ENCODE peak calls at places on chromosome 3, in ten cellular contexts. T is ovary, O is HepG2, D is A549, P is stomach, E is Peyer's patch, J is body of pancreas, K is K562, F is GM12892, N is tibial nerve. W is an unnamed sample.
A peak's percentile ranks its signal among the peaks of the same experiment; 100 is the strongest.

GRCh38 chr3:127672429-127673190 is at the start of gene ABTB1:
- DNase-seq in T (peak; percentile 81), O (peak; percentile 53), D (peak; percentile 66), P (peak; percentile 90), E (peak; percentile 93), J (peak; percentile 91), K (peak; percentile 79), F (peak; percentile 95), N (peak; percentile 76), W (peak; percentile 91)

GRCh38 chr3:185561374-185561943 is 9.1 kb upstream of the LIPH start:
- DNase-seq in T (no peak), O (no peak), D (no peak), P (peak; percentile 60), E (no peak), J (peak; percentile 25), K (no peak), F (no peak), N (no peak), W (no peak)

GRCh38 chr3:33058780-33059179 is 38.2 kb downstream of the GLB1 start:
- DNase-seq in T (no peak), O (peak; percentile 20), D (no peak), P (no peak), E (no peak), J (no peak), K (no peak), F (no peak), N (no peak), W (no peak)

GRCh38 chr3:135853981-135854380 is 111.5 kb upstream of the PPP2R3A start:
- DNase-seq in T (no peak), O (no peak), D (no peak), P (no peak), E (no peak), J (no peak), K (no peak), F (no peak), N (no peak), W (no peak)

GRCh38 chr3:43019168-43019765 is 40.2 kb downstream of the GASK1A start:
- DNase-seq in T (no peak), O (no peak), D (no peak), P (no peak), E (no peak), J (no peak), K (no peak), F (no peak), N (no peak), W (no peak)

GRCh38 chr3:73729969-73730440 is 105.3 kb upstream of the PDZRN3 start:
- DNase-seq in T (no peak), O (no peak), D (no peak), P (peak; percentile 33), E (no peak), J (peak; percentile 10), K (no peak), F (no peak), N (peak; percentile 49), W (no peak)

GRCh38 chr3:48084929-48085328 is 68.7 kb upstream of the MAP4 start:
- DNase-seq in T (no peak), O (no peak), D (no peak), P (no peak), E (no peak), J (no peak), K (no peak), F (no peak), N (no peak), W (no peak)

GRCh38 chr3:57805674-57806073 is 49.6 kb downstream of the SLMAP start:
- DNase-seq in T (no peak), O (no peak), D (peak; percentile 84), P (no peak), E (no peak), J (no peak), K (peak; percentile 71), F (no peak), N (no peak), W (peak; percentile 83)

GRCh38 chr3:151191095-151191494 is 11.9 kb downstream of the GPR171 start:
- DNase-seq in T (no peak), O (no peak), D (no peak), P (no peak), E (no peak), J (no peak), K (no peak), F (no peak), N (no peak), W (no peak)

GRCh38 chr3:185586644-185586964 is 509 bp downstream of the SENP2 start:
- DNase-seq in T (no peak), O (peak; percentile 36), D (no peak), P (no peak), E (no peak), J (no peak), K (no peak), F (no peak), N (peak; percentile 30), W (peak; percentile 85)

GRCh38 chr3:87260270-87260669 is 16.1 kb downstream of the POU1F1 start:
- DNase-seq in T (peak; percentile 24), O (peak; percentile 39), D (peak; percentile 74), P (peak; percentile 38), E (no peak), J (peak; percentile 75), K (peak; percentile 57), F (no peak), N (peak; percentile 69), W (peak; percentile 71)

GRCh38 chr3:125300416-125300815 is 74.7 kb downstream of the ZNF148 start:
- DNase-seq in T (no peak), O (no peak), D (no peak), P (no peak), E (no peak), J (no peak), K (no peak), F (no peak), N (no peak), W (no peak)

GRCh38 chr3:22007376-22007775 is 256.4 kb upstream of the ZNF385D start:
- DNase-seq in T (no peak), O (no peak), D (no peak), P (no peak), E (no peak), J (no peak), K (no peak), F (no peak), N (no peak), W (no peak)
- TF ChIP-seq POLR2A in T (no peak), O (no peak), D (no peak), P (no peak), E (no peak), J (no peak), K (no peak), F (no peak), N (no peak), W (no peak)

DNA sequence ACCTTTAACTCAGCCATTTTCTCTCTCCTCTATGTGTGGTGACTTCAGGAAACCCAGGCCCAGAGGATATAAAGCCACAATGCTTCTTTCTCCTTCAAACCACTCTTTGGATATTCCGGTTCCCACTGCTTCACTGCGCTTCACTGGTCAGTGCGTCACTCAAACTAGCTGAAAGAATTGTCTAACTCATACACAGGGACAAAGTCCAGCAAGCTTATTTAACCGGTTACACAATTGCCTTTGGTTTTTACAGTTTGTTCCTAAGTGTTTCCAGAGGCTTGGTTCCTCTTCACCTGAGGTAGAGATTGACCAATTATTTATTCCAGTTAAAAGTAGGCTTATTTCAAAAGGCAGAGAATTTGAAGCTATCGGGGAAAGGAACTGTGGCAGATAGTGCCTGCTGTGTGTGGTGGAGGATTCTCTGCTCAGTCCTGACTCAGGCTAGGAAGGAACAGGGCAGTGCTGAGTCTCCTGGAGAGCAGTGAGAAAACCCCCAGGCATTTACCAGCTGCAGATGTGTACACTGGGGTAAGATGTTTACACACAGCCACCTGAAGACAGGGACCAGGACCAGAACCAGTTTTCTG is at the start of gene HGD:
- DNase-seq in T (no peak), O (peak; percentile 97), D (peak; percentile 79), P (peak; percentile 63), E (no peak), J (peak; percentile 75), K (no peak), F (no peak), N (no peak), W (no peak)
- TF ChIP-seq POLR2A in T (no peak), O (peak; percentile 97), D (no peak), P (peak; percentile 11), E (peak; percentile 83), J (peak; percentile 87), K (no peak), F (no peak), N (no peak), W (no peak)

DNA sequence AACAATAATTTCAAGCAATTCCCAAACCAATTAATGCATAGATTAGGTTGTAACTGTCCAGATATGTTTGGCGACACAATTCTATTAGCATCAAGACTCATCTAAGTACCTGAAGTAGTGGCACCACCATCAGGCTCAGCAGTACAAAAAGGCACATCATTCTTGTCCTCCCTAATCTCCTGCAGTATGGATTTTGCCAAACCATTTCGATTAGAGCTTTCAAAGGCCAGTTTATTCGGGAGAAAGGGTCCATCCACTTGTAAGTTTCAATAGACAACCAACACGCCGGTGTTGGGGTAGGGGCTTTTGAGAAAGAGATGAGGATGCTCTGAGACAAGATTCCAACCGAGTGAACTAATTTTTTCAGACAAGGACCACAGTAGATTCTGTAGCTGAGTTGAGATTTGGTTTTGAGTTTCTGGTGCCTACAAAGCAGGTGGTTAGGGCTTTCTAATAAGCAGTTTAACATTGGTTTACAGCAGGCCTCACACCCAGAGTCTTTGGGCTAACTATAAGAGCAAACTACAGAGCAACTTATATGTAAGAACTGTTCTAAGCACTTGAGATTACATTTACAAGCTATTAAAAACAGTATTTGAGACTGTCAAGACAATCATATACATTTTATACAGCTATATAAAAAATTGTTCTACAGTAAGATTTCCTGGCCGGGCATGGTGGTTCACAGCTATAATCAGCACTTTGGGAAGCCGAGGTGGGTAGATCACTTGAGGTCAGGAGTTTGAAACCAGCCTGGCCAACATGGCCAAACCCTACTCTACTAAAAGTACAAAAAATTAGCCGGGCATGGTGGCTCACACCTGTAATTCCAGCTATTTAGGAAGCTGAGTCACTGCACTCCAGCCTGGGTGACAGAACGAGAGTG is 4.5 kb downstream of the RPL22L1 start:
- DNase-seq in T (no peak), O (peak; percentile 18), D (peak; percentile 6), P (no peak), E (no peak), J (no peak), K (peak; percentile 49), F (no peak), N (no peak), W (no peak)
- TF ChIP-seq POLR2A in T (no peak), O (peak; percentile 69), D (no peak), P (no peak), E (no peak), J (no peak), K (peak; percentile 86), F (no peak), N (no peak), W (peak; percentile 46)

GRCh38 chr3:115792206-115792955 is 169.1 kb downstream of the GAP43 start:
- DNase-seq in T (no peak), O (peak; percentile 95), D (peak; percentile 72), P (no peak), E (no peak), J (no peak), K (no peak), F (no peak), N (no peak), W (no peak)
- TF ChIP-seq POLR2A in T (no peak), O (peak; percentile 71), D (no peak), P (no peak), E (no peak), J (no peak), K (no peak), F (no peak), N (no peak), W (no peak)

W was measured in erythroblast.